ENCODE peak calls at places on chromosomes 7 and 10, in five cellular contexts. F is GM12865, I is AG09309, H is A673, U is MM.1S. K is an unnamed sample.

GRCh38 chr7:118590107-118590506 is 365.6 kb downstream of the ANKRD7 start:
- DNase-seq in F (peak; percentile 46), I (no peak), H (peak; percentile 62), U (peak; percentile 49), K (no peak)

GRCh38 chr10:21464134-21464533 is 61.3 kb downstream of the SKIDA1 start:
- DNase-seq in F (no peak), I (peak; percentile 2), H (no peak), U (no peak), K (no peak)

GRCh38 chr10:42783181-42783549 is 570 bp downstream of the BMS1 start:
- DNase-seq in F (peak; percentile 6), I (no peak), H (peak; percentile 73), U (no peak), K (peak; percentile 55)

GRCh38 chr10:125967533-125967932 is 71.2 kb downstream of the FANK1 start:
- DNase-seq in F (no peak), I (no peak), H (no peak), U (no peak), K (no peak)

GRCh38 chr10:11610855-11611247 is 599 bp downstream of the USP6NL start:
- DNase-seq in F (peak; percentile 61), I (no peak), H (peak; percentile 72), U (peak; percentile 33), K (peak; percentile 36)

GRCh38 chr10:86366902-86367338 is 325 bp upstream of the GRID1 start:
- DNase-seq in F (no peak), I (no peak), H (no peak), U (peak; percentile 11), K (no peak)

GRCh38 chr7:157645539-157645938 is 308.7 kb downstream of the DNAJB6 start:
- DNase-seq in F (no peak), I (no peak), H (no peak), U (no peak), K (no peak)

GRCh38 chr7:32937344-32938174 is 19.7 kb upstream of the FKBP9 start:
- DNase-seq in F (no peak), I (no peak), H (peak; percentile 47), U (no peak), K (peak; percentile 84)

GRCh38 chr7:149181136-149181790 is 14.1 kb upstream of the ZNF282 start:
- DNase-seq in F (no peak), I (no peak), H (no peak), U (no peak), K (no peak)

GRCh38 chr7:3043544-3044395 is at the start of gene CARD11:
- DNase-seq in F (peak; percentile 57), I (no peak), H (no peak), U (peak; percentile 34), K (no peak)

GRCh38 chr10:93481931-93482834 is at the start of gene MYOF:
- DNase-seq in F (peak; percentile 83), I (no peak), H (peak; percentile 85), U (peak; percentile 70), K (peak; percentile 90)

GRCh38 chr10:10315989-10316388 is 701.7 kb upstream of the CELF2 start:
- DNase-seq in F (no peak), I (no peak), H (no peak), U (no peak), K (no peak)

GRCh38 chr7:1235501-1236131 is 2.9 kb downstream of the UNCX start:
- DNase-seq in F (no peak), I (no peak), H (peak; percentile 53), U (no peak), K (no peak)

GRCh38 chr7:139523199-139523941 is at the start of gene CLEC2L:
- DNase-seq in F (no peak), I (no peak), H (peak; percentile 18), U (no peak), K (no peak)

GRCh38 chr10:87734987-87735827 is 75.5 kb downstream of the PAPSS2 start:
- DNase-seq in F (peak; percentile 54), I (peak; percentile 16), H (peak; percentile 87), U (peak; percentile 51), K (peak; percentile 50)

GRCh38 chr7:151862606-151863381 is 14.1 kb downstream of the PRKAG2 start:
- DNase-seq in F (no peak), I (no peak), H (no peak), U (no peak), K (no peak)

GRCh38 chr7:155798673-155799439 is 13.4 kb downstream of the SHH start:
- DNase-seq in F (no peak), I (no peak), H (no peak), U (no peak), K (no peak)

GRCh38 chr10:110701618-110701971 is 57.5 kb downstream of the RBM20 start:
- DNase-seq in F (no peak), I (no peak), H (no peak), U (no peak), K (no peak)

GRCh38 chr10:5497948-5498730 is 1.2 kb downstream of the CALML5 start:
- DNase-seq in F (no peak), I (no peak), H (no peak), U (no peak), K (no peak)

GRCh38 chr10:480928-481551 is 208.4 kb downstream of the DIP2C start:
- DNase-seq in F (no peak), I (no peak), H (peak; percentile 21), U (no peak), K (peak; percentile 35)

GRCh38 chr7:46029111-46029704 is 108.1 kb upstream of the IGFBP3 start:
- DNase-seq in F (no peak), I (no peak), H (no peak), U (peak; percentile 82), K (no peak)

GRCh38 chr7:132464740-132465139 is 111.5 kb downstream of the PLXNA4 start:
- DNase-seq in F (no peak), I (no peak), H (no peak), U (no peak), K (peak; percentile 38)

DNA sequence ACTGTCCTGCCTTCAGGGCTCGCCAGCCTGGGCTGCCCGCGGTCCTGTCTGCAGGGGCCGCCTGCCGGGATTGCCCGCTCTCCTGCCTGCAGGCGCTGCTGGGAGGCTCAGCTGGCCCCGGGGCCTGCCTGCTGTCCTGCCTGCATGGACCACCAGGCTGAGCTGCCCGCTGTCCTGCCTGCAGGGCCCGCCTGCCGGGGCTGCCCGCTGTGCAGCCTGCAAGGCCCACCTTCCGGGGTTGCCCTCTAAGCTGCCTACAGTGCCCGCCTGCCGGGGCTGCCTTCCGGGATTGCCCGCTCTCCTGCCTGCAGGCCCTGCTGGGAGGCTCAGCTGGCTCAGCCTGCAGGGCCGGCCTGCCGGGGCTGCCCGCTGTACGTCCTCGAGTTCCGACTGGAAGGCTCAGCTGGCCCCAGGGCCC is 164.4 kb downstream of the GLRX3 start:
- DNase-seq in F (no peak), I (no peak), H (peak; percentile 52), U (no peak), K (peak; percentile 19)
- H3K4me3 ChIP-seq in F (no peak overlapping the region), I (peak overlapping the region; percentile 32), H (peak overlapping the region; percentile 48), U (peak overlapping the region; percentile 49), K (peak overlapping the region; percentile 33)

GRCh38 chr7:82745117-82745516 is 301.5 kb upstream of the CACNA2D1 start:
- DNase-seq in F (no peak), I (no peak), H (no peak), U (no peak), K (no peak)

GRCh38 chr7:82741493-82741892 is 297.9 kb upstream of the CACNA2D1 start:
- DNase-seq in F (no peak), I (no peak), H (no peak), U (no peak), K (no peak)

GRCh38 chr7:82742163-82742562 is 298.6 kb upstream of the CACNA2D1 start:
- DNase-seq in F (no peak), I (no peak), H (no peak), U (no peak), K (no peak)

GRCh38 chr7:82750007-82750406 is 306.4 kb upstream of the CACNA2D1 start:
- DNase-seq in F (no peak), I (no peak), H (no peak), U (no peak), K (no peak)

DNA sequence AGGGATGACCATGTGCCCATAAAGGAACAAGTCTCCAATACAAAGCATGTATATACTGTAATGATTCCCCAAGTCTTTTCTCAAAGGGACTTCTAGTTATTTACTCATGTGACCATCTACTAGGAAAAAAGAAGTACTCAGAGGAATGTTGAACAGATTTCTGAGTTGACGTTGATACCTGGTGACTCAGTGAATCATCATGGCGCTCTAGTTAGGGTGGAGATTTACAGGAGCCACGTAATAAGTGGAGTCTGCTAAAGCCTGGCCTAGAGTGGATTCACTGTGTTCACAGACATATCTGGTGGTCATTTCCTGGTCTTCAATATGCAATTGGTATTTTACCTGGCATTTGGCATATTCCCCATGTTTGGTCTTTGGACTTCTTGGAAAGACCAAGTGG is 302.2 kb upstream of the CACNA2D1 start:
- DNase-seq in F (no peak), I (no peak), H (no peak), U (no peak), K (no peak)
- TF ChIP-seq CTCF in F (no peak), I (no peak), H (no peak), U (no peak), K (no peak)

DNA sequence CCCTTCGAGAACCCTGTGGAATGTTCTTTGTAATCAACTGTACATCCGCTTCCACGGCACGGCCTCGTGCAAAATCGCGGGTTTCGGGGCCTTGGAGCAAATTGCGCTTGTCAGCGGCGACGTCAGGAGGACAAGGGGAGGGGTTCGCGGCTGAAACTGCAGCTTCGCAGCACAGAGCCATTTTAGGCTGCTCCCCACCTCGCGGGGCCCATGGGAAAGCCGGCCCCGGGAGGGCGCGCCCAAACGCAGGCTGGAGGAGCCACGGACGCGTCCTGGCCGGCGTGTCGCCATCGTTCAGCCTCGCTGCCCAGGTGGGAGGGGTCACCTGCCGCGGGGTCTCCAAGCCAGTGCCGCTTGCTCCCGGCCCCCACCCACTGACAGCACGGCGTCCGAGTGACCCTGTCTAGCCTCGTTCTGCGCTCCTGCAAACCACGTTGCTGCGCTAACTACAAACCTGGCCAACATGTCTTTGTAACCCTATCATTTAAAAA is 2.8 kb downstream of the SFMBT2 start:
- DNase-seq in F (peak; percentile 73), I (no peak), H (peak; percentile 35), U (no peak), K (peak; percentile 16)
- H3K4me3 ChIP-seq in F (peak overlapping the region; percentile 91), I (no peak overlapping the region), H (peak overlapping the region; percentile 64), U (peak overlapping the region; percentile 85), K (peak overlapping the region; percentile 25)

DNA sequence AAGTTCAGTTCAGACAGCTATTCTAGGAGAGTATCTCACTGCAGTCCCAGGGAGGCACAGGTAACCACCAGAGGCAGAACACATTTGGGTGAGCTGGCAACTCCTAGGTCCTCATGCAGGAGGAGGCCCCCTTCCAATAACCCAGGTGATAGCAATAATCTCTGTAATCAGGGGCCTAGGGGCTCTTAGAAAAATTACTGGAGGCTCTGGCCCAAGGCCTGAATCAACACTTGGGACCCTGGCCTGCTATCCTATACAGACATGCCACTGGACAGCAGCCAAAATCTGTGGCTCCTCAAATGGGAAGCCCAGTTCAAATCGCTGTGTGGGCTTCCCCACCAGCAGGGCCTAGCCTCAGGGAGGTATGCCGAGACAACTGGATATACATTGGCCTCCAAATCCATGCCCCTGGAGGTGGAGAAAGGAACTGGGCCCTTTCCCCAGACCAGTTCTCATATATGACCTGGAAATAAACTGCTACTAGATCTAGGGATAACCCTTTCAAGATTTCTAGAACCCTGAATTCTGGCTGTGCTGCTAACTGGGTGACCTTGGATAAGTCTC is 1.6 kb downstream of the AVPI1 start:
- DNase-seq in F (no peak), I (no peak), H (peak; percentile 27), U (no peak), K (peak; percentile 23)
- TF ChIP-seq CTCF in F (no peak), I (peak; percentile 53), H (no peak), U (peak; percentile 12), K (peak; percentile 35)

GRCh38 chr10:61870521-61870895 is 31.0 kb upstream of the ARID5B start:
- DNase-seq in F (no peak), I (no peak), H (no peak), U (no peak), K (no peak)
- H3K4me3 ChIP-seq in F (no peak overlapping the region), I (no peak overlapping the region), H (no peak overlapping the region), U (no peak overlapping the region), K (no peak overlapping the region)

GRCh38 chr10:53846809-53847208 is 954.2 kb downstream of the PCDH15 start:
- DNase-seq in F (no peak), I (no peak), H (no peak), U (no peak), K (no peak)
- TF ChIP-seq CTCF in F (no peak), I (no peak), H (no peak), U (peak; percentile 14), K (no peak)